ENCODE peak calls at places on chromosome 17, in five cellular contexts. Q is lower leg skin, U is breast epithelium, T is heart left ventricle, D is uterus. M is an unnamed sample.

GRCh38 chr17:65243838-65244237 is 106.7 kb downstream of the RGS9 start:
- DNase-seq in Q (peak; percentile 79), U (no peak), T (no peak), D (no peak), M (peak; percentile 11)

GRCh38 chr17:57900991-57901743 is 51.3 kb upstream of the MRPS23 start:
- DNase-seq in Q (no peak), U (peak; percentile 55), T (no peak), D (no peak), M (no peak)

GRCh38 chr17:81412490-81413093 is 17.3 kb downstream of the BAHCC1 start:
- DNase-seq in Q (no peak), U (no peak), T (peak; percentile 67), D (peak; percentile 59), M (no peak)

GRCh38 chr17:29712677-29713076 is 90.0 kb upstream of the CORO6 start:
- DNase-seq in Q (no peak), U (no peak), T (no peak), D (no peak), M (peak; percentile 34)

GRCh38 chr17:71055128-71055527 is 885.8 kb downstream of the KCNJ2 start:
- DNase-seq in Q (no peak), U (no peak), T (no peak), D (no peak), M (no peak)

GRCh38 chr17:6366144-6366755 is 68.7 kb downstream of the AIPL1 start:
- DNase-seq in Q (peak; percentile 29), U (no peak), T (no peak), D (no peak), M (peak; percentile 1)

GRCh38 chr17:7418472-7419152 is 1.5 kb upstream of the SPEM1 start:
- DNase-seq in Q (no peak), U (no peak), T (no peak), D (no peak), M (no peak)

GRCh38 chr17:14340968-14341412 is 40.1 kb downstream of the HS3ST3B1 start:
- DNase-seq in Q (peak; percentile 63), U (no peak), T (no peak), D (no peak), M (no peak)

GRCh38 chr17:79950711-79951110 is 85.0 kb downstream of the TBC1D16 start:
- DNase-seq in Q (peak; percentile 72), U (no peak), T (no peak), D (peak; percentile 9), M (no peak)

GRCh38 chr17:46194393-46195216 is 1.4 kb upstream of the KANSL1 start:
- DNase-seq in Q (no peak), U (no peak), T (no peak), D (no peak), M (no peak)

GRCh38 chr17:46192484-46193245 is 564 bp downstream of the KANSL1 start:
- DNase-seq in Q (peak; percentile 92), U (peak; percentile 60), T (peak; percentile 72), D (peak; percentile 75), M (peak; percentile 73)

GRCh38 chr17:46193246-46193625 is at the start of gene KANSL1:
- DNase-seq in Q (peak; percentile 96), U (peak; percentile 80), T (peak; percentile 90), D (peak; percentile 89), M (peak; percentile 86)

GRCh38 chr17:46195217-46195855 is 2.1 kb upstream of the KANSL1 start:
- DNase-seq in Q (no peak), U (no peak), T (no peak), D (no peak), M (peak; percentile 56)

GRCh38 chr17:46193626-46194392 is 580 bp upstream of the KANSL1 start:
- DNase-seq in Q (peak; percentile 99), U (peak; percentile 92), T (peak; percentile 95), D (peak; percentile 96), M (peak; percentile 95)
- TF ChIP-seq CTCF in Q (peak; percentile 9), U (peak; percentile 56), T (peak; percentile 36), D (no peak), M (no peak)

GRCh38 chr17:72592242-72592966 is 471.6 kb downstream of the SOX9 start:
- DNase-seq in Q (peak; percentile 88), U (peak; percentile 32), T (peak; percentile 57), D (peak; percentile 16), M (peak; percentile 15)
- TF ChIP-seq POLR2A in Q (no peak), U (no peak), T (no peak), D (peak; percentile 72), M (no peak)

GRCh38 chr17:45968732-45969131 is 30.3 kb upstream of the STH start:
- DNase-seq in Q (no peak), U (no peak), T (no peak), D (no peak), M (no peak)
- TF ChIP-seq CTCF in Q (no peak), U (no peak), T (no peak), D (no peak), M (no peak)

GRCh38 chr17:64037802-64038201 is 17.4 kb upstream of the ICAM2 start:
- DNase-seq in Q (no peak), U (no peak), T (no peak), D (no peak), M (no peak)
- TF ChIP-seq POLR2A in Q (no peak), U (no peak), T (no peak), D (no peak), M (no peak)

GRCh38 chr17:40290629-40291296 is 3.1 kb downstream of the CDC6 start:
- DNase-seq in Q (peak; percentile 68), U (no peak), T (no peak), D (no peak), M (peak; percentile 61)
- TF ChIP-seq CTCF in Q (no peak), U (peak; percentile 51), T (peak; percentile 62), D (peak; percentile 67), M (no peak)